ENCODE peak calls at places on chromosomes 13 and 19, in eight cellular contexts. P, F, K, W, Y, A, E and V are unnamed samples.

GRCh38 chr19:29044037-29044436 is 168.9 kb downstream of the UQCRFS1 start:
- DNase-seq in P (no peak), F (no peak), K (no peak), W (no peak), Y (no peak), A (no peak), E (no peak), V (no peak)

GRCh38 chr13:40069173-40070044 is 413.9 kb downstream of the COG6 start:
- DNase-seq in P (peak), F (peak), K (peak), W (peak), Y (peak), A (peak), E (peak), V (peak)

GRCh38 chr13:56201834-56202233 is 938.9 kb upstream of the PRR20A start:
- DNase-seq in P (no peak), F (no peak), K (no peak), W (no peak), Y (no peak), A (no peak), E (no peak), V (no peak)

GRCh38 chr19:16849168-16849567 is 20.0 kb downstream of the SIN3B start:
- DNase-seq in P (no peak), F (no peak), K (no peak), W (no peak), Y (no peak), A (peak), E (no peak), V (no peak)

GRCh38 chr13:30819136-30819875 is 84.0 kb downstream of the ALOX5AP start:
- DNase-seq in P (no peak), F (no peak), K (no peak), W (no peak), Y (no peak), A (peak), E (no peak), V (no peak)

GRCh38 chr13:95150555-95150954 is 150.7 kb downstream of the ABCC4 start:
- DNase-seq in P (no peak), F (no peak), K (no peak), W (no peak), Y (no peak), A (no peak), E (no peak), V (no peak)

GRCh38 chr13:106299616-106300015 is 235.8 kb downstream of the EFNB2 start:
- DNase-seq in P (no peak), F (no peak), K (no peak), W (no peak), Y (peak), A (no peak), E (no peak), V (no peak)

GRCh38 chr13:106477303-106477702 is 58.2 kb downstream of the EFNB2 start:
- DNase-seq in P (no peak), F (no peak), K (no peak), W (no peak), Y (no peak), A (no peak), E (no peak), V (no peak)

GRCh38 chr13:113820813-113821651 is 42.8 kb downstream of the GAS6 start:
- DNase-seq in P (no peak), F (no peak), K (no peak), W (no peak), Y (peak), A (peak), E (no peak), V (peak)

GRCh38 chr19:32469796-32470195 is 64.2 kb downstream of the DPY19L3 start:
- DNase-seq in P (no peak), F (no peak), K (no peak), W (no peak), Y (no peak), A (peak), E (no peak), V (no peak)

GRCh38 chr13:73849292-73849691 is 284.9 kb downstream of the KLF12 start:
- DNase-seq in P (no peak), F (no peak), K (peak), W (no peak), Y (peak), A (peak), E (no peak), V (no peak)

GRCh38 chr19:17156296-17156946 is 58.7 kb upstream of the USE1 start:
- DNase-seq in P (no peak), F (no peak), K (no peak), W (no peak), Y (no peak), A (no peak), E (no peak), V (no peak)

GRCh38 chr19:751501-752341 is 809 bp downstream of the MISP start:
- DNase-seq in P (no peak), F (no peak), K (no peak), W (no peak), Y (peak), A (peak), E (no peak), V (no peak)

GRCh38 chr13:68984688-68985319 is 1122.8 kb upstream of the ATXN8OS start:
- DNase-seq in P (no peak), F (no peak), K (no peak), W (no peak), Y (no peak), A (no peak), E (no peak), V (no peak)

GRCh38 chr13:61136101-61136500 is 279.5 kb downstream of the PCDH20 start:
- DNase-seq in P (no peak), F (no peak), K (no peak), W (no peak), Y (no peak), A (no peak), E (no peak), V (no peak)

GRCh38 chr13:51894239-51894638 is 32.5 kb downstream of the CCDC70 start:
- DNase-seq in P (no peak), F (no peak), K (no peak), W (no peak), Y (no peak), A (no peak), E (no peak), V (no peak)

GRCh38 chr13:75356426-75356825 is 125.5 kb downstream of the TBC1D4 start:
- DNase-seq in P (no peak), F (no peak), K (no peak), W (no peak), Y (no peak), A (no peak), E (no peak), V (no peak)

GRCh38 chr19:37905936-37906867 is at the start of gene WDR87:
- DNase-seq in P (peak), F (peak), K (peak), W (peak), Y (peak), A (peak), E (peak), V (peak)

GRCh38 chr19:572891-573825 is 762 bp downstream of the BSG start:
- DNase-seq in P (no peak), F (no peak), K (no peak), W (no peak), Y (peak), A (peak), E (no peak), V (peak)

GRCh38 chr19:29666634-29667389 is 1.6 kb downstream of the PLEKHF1 start:
- DNase-seq in P (no peak), F (no peak), K (no peak), W (no peak), Y (no peak), A (peak), E (no peak), V (no peak)

GRCh38 chr19:48342841-48343540 is 17.6 kb downstream of the EMP3 start:
- DNase-seq in P (no peak), F (no peak), K (no peak), W (no peak), Y (peak), A (peak), E (no peak), V (no peak)

GRCh38 chr19:15197275-15198005 is 3.4 kb downstream of the NOTCH3 start:
- DNase-seq in P (no peak), F (no peak), K (no peak), W (no peak), Y (peak), A (peak), E (no peak), V (peak)

GRCh38 chr19:6066661-6067646 is 43.3 kb downstream of the RFX2 start:
- DNase-seq in P (no peak), F (no peak), K (peak), W (peak), Y (peak), A (peak), E (no peak), V (peak)

GRCh38 chr19:11420429-11420893 is 1.3 kb upstream of the RGL3 start:
- DNase-seq in P (no peak), F (no peak), K (no peak), W (no peak), Y (peak), A (peak), E (no peak), V (peak)

GRCh38 chr13:104641309-104641708 is 1575.1 kb upstream of the SLC10A2 start:
- DNase-seq in P (no peak), F (no peak), K (no peak), W (no peak), Y (no peak), A (no peak), E (no peak), V (no peak)

GRCh38 chr13:114310961-114311360 is 3.3 kb upstream of the CHAMP1 start:
- DNase-seq in P (no peak), F (no peak), K (no peak), W (no peak), Y (no peak), A (peak), E (no peak), V (no peak)

GRCh38 chr13:110726726-110727125 is 13.2 kb downstream of the ING1 start:
- DNase-seq in P (no peak), F (peak), K (peak), W (peak), Y (peak), A (no peak), E (peak), V (no peak)

GRCh38 chr19:5718579-5719273 is 1.2 kb downstream of the LONP1 start:
- DNase-seq in P (no peak), F (no peak), K (no peak), W (no peak), Y (peak), A (peak), E (peak), V (no peak)

GRCh38 chr13:53382008-53382407 is 353.4 kb downstream of the OLFM4 start:
- DNase-seq in P (no peak), F (no peak), K (no peak), W (no peak), Y (no peak), A (no peak), E (no peak), V (no peak)

GRCh38 chr13:95067303-95067702 is 233.9 kb downstream of the ABCC4 start:
- DNase-seq in P (no peak), F (no peak), K (no peak), W (no peak), Y (no peak), A (peak), E (no peak), V (no peak)

GRCh38 chr13:53254495-53254894 is 225.9 kb downstream of the OLFM4 start:
- DNase-seq in P (no peak), F (no peak), K (no peak), W (no peak), Y (peak), A (peak), E (no peak), V (no peak)

GRCh38 chr13:46492946-46493345 is 60.0 kb upstream of the LRCH1 start:
- DNase-seq in P (no peak), F (no peak), K (no peak), W (no peak), Y (peak), A (peak), E (no peak), V (peak)

GRCh38 chr19:53927745-53928144 is 18.7 kb downstream of the CACNG7 start:
- DNase-seq in P (no peak), F (peak), K (peak), W (peak), Y (peak), A (peak), E (no peak), V (no peak)